ENCODE peak calls at places on chromosomes 1 and 21, in five cellular contexts. R is effector CD4-positive, alpha-beta T cell; W is caudate nucleus; B is ACHN; S is erythroblast. D is an unnamed sample.

GRCh38 chr1:234525156-234525774 is 46.3 kb upstream of the TARBP1 start:
- DNase-seq in R (no peak), W (no peak), B (no peak), S (no peak), D (no peak)

GRCh38 chr1:10108948-10109347 is 76.2 kb downstream of the UBE4B start:
- DNase-seq in B (no peak), W (no peak), R (no peak), S (no peak), D (no peak)

GRCh38 chr21:45562965-45563364 is 20.7 kb upstream of the SLC19A1 start:
- DNase-seq in S (no peak), R (no peak), B (no peak), W (no peak), D (no peak)

GRCh38 chr1:8274396-8274795 is 43.5 kb upstream of the SLC45A1 start:
- DNase-seq in S (no peak), B (no peak), R (no peak), W (no peak), D (no peak)

GRCh38 chr1:69700770-69701169 is 133.0 kb downstream of the LRRC7 start:
- DNase-seq in R (no peak), B (peak), W (no peak), S (peak), D (peak)

GRCh38 chr21:31530918-31531705 is 128.4 kb upstream of the SOD1 start:
- DNase-seq in B (no peak), W (no peak), R (no peak), S (no peak), D (no peak)

GRCh38 chr1:91557826-91558225 is 57.2 kb downstream of the CDC7 start:
- DNase-seq in S (no peak), W (no peak), B (no peak), R (no peak), D (no peak)

GRCh38 chr1:59125154-59125553 is 171.7 kb upstream of the FGGY start:
- DNase-seq in B (no peak), W (no peak), R (no peak), S (no peak), D (no peak)

GRCh38 chr1:8880068-8880676 is 1.7 kb upstream of the ENO1 start:
- DNase-seq in S (peak), R (no peak), B (peak), W (no peak), D (peak)

GRCh38 chr1:229514578-229515275 is 6.6 kb upstream of the NUP133 start:
- DNase-seq in W (peak), R (peak), B (peak), S (peak), D (peak)

GRCh38 chr1:47848985-47849610 is 148.1 kb downstream of the TRABD2B start:
- DNase-seq in W (no peak), S (no peak), R (no peak), B (no peak), D (no peak)

GRCh38 chr1:11955221-11955620 is 20.7 kb downstream of the PLOD1 start:
- DNase-seq in W (no peak), S (no peak), B (no peak), R (no peak), D (no peak)

GRCh38 chr1:30466026-30466425 is 257.4 kb downstream of the MATN1 start:
- DNase-seq in W (no peak), B (no peak), R (no peak), S (no peak), D (no peak)

GRCh38 chr1:115564201-115564600 is 77.6 kb upstream of the VANGL1 start:
- DNase-seq in W (no peak), B (no peak), R (no peak), S (no peak), D (no peak)

GRCh38 chr1:47436979-47437517 is 796 bp upstream of the FOXD2 start:
- DNase-seq in B (peak), W (no peak), R (no peak), S (peak), D (peak)

GRCh38 chr21:28393279-28393678 is 599.4 kb downstream of the LTN1 start:
- DNase-seq in S (peak), W (no peak), R (no peak), B (no peak), D (no peak)

GRCh38 chr21:37063433-37063832 is 9.4 kb downstream of the PIGP start:
- DNase-seq in R (no peak), B (no peak), S (no peak), W (no peak), D (no peak)

GRCh38 chr1:228175316-228176023 is 9.9 kb downstream of the IBA57 start:
- DNase-seq in B (no peak), R (no peak), S (no peak), W (no peak), D (no peak)

GRCh38 chr1:20528221-20528620 is 20.3 kb upstream of the MUL1 start:
- DNase-seq in B (no peak), W (no peak), R (no peak), S (no peak), D (no peak)

GRCh38 chr1:197807739-197808453 is 32.6 kb upstream of the DENND1B start:
- DNase-seq in B (no peak), R (no peak), W (no peak), S (no peak), D (no peak)

GRCh38 chr21:41868062-41868710 is 11.0 kb downstream of the PRDM15 start:
- DNase-seq in R (no peak), B (no peak), S (no peak), W (no peak), D (no peak)

GRCh38 chr1:69120828-69121227 is 446.9 kb upstream of the LRRC7 start:
- DNase-seq in B (no peak), W (no peak), S (no peak), R (no peak), D (no peak)

GRCh38 chr1:228151526-228151925 is 1.8 kb downstream of the GJC2 start:
- DNase-seq in S (no peak), W (no peak), B (no peak), R (no peak), D (no peak)